ENCODE peak calls at places on chromosome 11, in eight cellular contexts. One of them, this sample, is unnamed.

GRCh38 chr11:9120659-9121350 is 29.4 kb upstream of the SCUBE2 start:
- DNase-seq in activated CD4-positive, alpha-beta T cell treated with anti-CD3 and anti-CD28 coated beads, Interleukin-2, amount 10 ng/mL, durations not matched to agents 24 days and 14 days: no peak
- DNase-seq in stimulated activated CD4-positive, alpha-beta T cell treated with anti-CD3 and anti-CD28 coated beads, Interleukin-2, amount 100 ng/mL, for 48 hours: no peak
- DNase-seq in Calu3: no peak
- DNase-seq in PC-9: no peak
- DNase-seq in GM23338: peak
- DNase-seq in NCI-H345: no peak
- DNase-seq in glutamatergic neuron: peak
- DNase-seq in this sample: no peak

GRCh38 chr11:61488651-61489291 is 19.8 kb upstream of the LRRC10B start:
- DNase-seq in activated CD4-positive, alpha-beta T cell treated with anti-CD3 and anti-CD28 coated beads, Interleukin-2, amount 10 ng/mL, durations not matched to agents 24 days and 14 days: no peak
- DNase-seq in stimulated activated CD4-positive, alpha-beta T cell treated with anti-CD3 and anti-CD28 coated beads, Interleukin-2, amount 100 ng/mL, for 48 hours: no peak
- DNase-seq in Calu3: peak
- DNase-seq in PC-9: peak
- DNase-seq in GM23338: peak
- DNase-seq in NCI-H345: no peak
- DNase-seq in glutamatergic neuron: peak
- DNase-seq in this sample: no peak

GRCh38 chr11:58493676-58494075 is 14.2 kb downstream of the OR5B21 start:
- DNase-seq in activated CD4-positive, alpha-beta T cell treated with anti-CD3 and anti-CD28 coated beads, Interleukin-2, amount 10 ng/mL, durations not matched to agents 24 days and 14 days: no peak
- DNase-seq in stimulated activated CD4-positive, alpha-beta T cell treated with anti-CD3 and anti-CD28 coated beads, Interleukin-2, amount 100 ng/mL, for 48 hours: no peak
- DNase-seq in Calu3: no peak
- DNase-seq in PC-9: no peak
- DNase-seq in GM23338: no peak
- DNase-seq in NCI-H345: no peak
- DNase-seq in glutamatergic neuron: no peak
- DNase-seq in this sample: no peak

GRCh38 chr11:41522391-41522790 is 62.9 kb upstream of the LRRC4C start:
- DNase-seq in activated CD4-positive, alpha-beta T cell treated with anti-CD3 and anti-CD28 coated beads, Interleukin-2, amount 10 ng/mL, durations not matched to agents 24 days and 14 days: no peak
- DNase-seq in stimulated activated CD4-positive, alpha-beta T cell treated with anti-CD3 and anti-CD28 coated beads, Interleukin-2, amount 100 ng/mL, for 48 hours: no peak
- DNase-seq in Calu3: no peak
- DNase-seq in PC-9: no peak
- DNase-seq in GM23338: no peak
- DNase-seq in NCI-H345: no peak
- DNase-seq in glutamatergic neuron: no peak
- DNase-seq in this sample: no peak

GRCh38 chr11:1877211-1878133 is 14.2 kb downstream of the PRR33 start:
- DNase-seq in activated CD4-positive, alpha-beta T cell treated with anti-CD3 and anti-CD28 coated beads, Interleukin-2, amount 10 ng/mL, durations not matched to agents 24 days and 14 days: no peak
- DNase-seq in stimulated activated CD4-positive, alpha-beta T cell treated with anti-CD3 and anti-CD28 coated beads, Interleukin-2, amount 100 ng/mL, for 48 hours: no peak
- DNase-seq in Calu3: peak
- DNase-seq in PC-9: peak
- DNase-seq in GM23338: no peak
- DNase-seq in NCI-H345: peak
- DNase-seq in glutamatergic neuron: peak
- DNase-seq in this sample: no peak

GRCh38 chr11:77299528-77299993 is 1.9 kb downstream of the GDPD4 start:
- DNase-seq in activated CD4-positive, alpha-beta T cell treated with anti-CD3 and anti-CD28 coated beads, Interleukin-2, amount 10 ng/mL, durations not matched to agents 24 days and 14 days: no peak
- DNase-seq in stimulated activated CD4-positive, alpha-beta T cell treated with anti-CD3 and anti-CD28 coated beads, Interleukin-2, amount 100 ng/mL, for 48 hours: no peak
- DNase-seq in Calu3: peak
- DNase-seq in PC-9: peak
- DNase-seq in GM23338: no peak
- DNase-seq in NCI-H345: peak
- DNase-seq in glutamatergic neuron: no peak
- DNase-seq in this sample: no peak

GRCh38 chr11:75826463-75827220 is 11.6 kb downstream of the UVRAG start:
- DNase-seq in activated CD4-positive, alpha-beta T cell treated with anti-CD3 and anti-CD28 coated beads, Interleukin-2, amount 10 ng/mL, durations not matched to agents 24 days and 14 days: no peak
- DNase-seq in stimulated activated CD4-positive, alpha-beta T cell treated with anti-CD3 and anti-CD28 coated beads, Interleukin-2, amount 100 ng/mL, for 48 hours: no peak
- DNase-seq in Calu3: no peak
- DNase-seq in PC-9: no peak
- DNase-seq in GM23338: peak
- DNase-seq in NCI-H345: no peak
- DNase-seq in glutamatergic neuron: no peak
- DNase-seq in this sample: no peak

GRCh38 chr11:47551086-47551485 is 1.8 kb downstream of the CELF1 start:
- DNase-seq in activated CD4-positive, alpha-beta T cell treated with anti-CD3 and anti-CD28 coated beads, Interleukin-2, amount 10 ng/mL, durations not matched to agents 24 days and 14 days: peak
- DNase-seq in stimulated activated CD4-positive, alpha-beta T cell treated with anti-CD3 and anti-CD28 coated beads, Interleukin-2, amount 100 ng/mL, for 48 hours: no peak
- DNase-seq in Calu3: no peak
- DNase-seq in PC-9: no peak
- DNase-seq in GM23338: peak
- DNase-seq in NCI-H345: no peak
- DNase-seq in glutamatergic neuron: no peak
- DNase-seq in this sample: no peak

GRCh38 chr11:94678236-94678635 is 89.9 kb upstream of the AMOTL1 start:
- DNase-seq in activated CD4-positive, alpha-beta T cell treated with anti-CD3 and anti-CD28 coated beads, Interleukin-2, amount 10 ng/mL, durations not matched to agents 24 days and 14 days: no peak
- DNase-seq in stimulated activated CD4-positive, alpha-beta T cell treated with anti-CD3 and anti-CD28 coated beads, Interleukin-2, amount 100 ng/mL, for 48 hours: no peak
- DNase-seq in Calu3: no peak
- DNase-seq in PC-9: peak
- DNase-seq in GM23338: no peak
- DNase-seq in NCI-H345: no peak
- DNase-seq in glutamatergic neuron: no peak
- DNase-seq in this sample: no peak

GRCh38 chr11:88307749-88308425 is 29.6 kb downstream of the CTSC start:
- DNase-seq in activated CD4-positive, alpha-beta T cell treated with anti-CD3 and anti-CD28 coated beads, Interleukin-2, amount 10 ng/mL, durations not matched to agents 24 days and 14 days: no peak
- DNase-seq in stimulated activated CD4-positive, alpha-beta T cell treated with anti-CD3 and anti-CD28 coated beads, Interleukin-2, amount 100 ng/mL, for 48 hours: no peak
- DNase-seq in Calu3: no peak
- DNase-seq in PC-9: no peak
- DNase-seq in GM23338: peak
- DNase-seq in NCI-H345: no peak
- DNase-seq in glutamatergic neuron: no peak
- DNase-seq in this sample: no peak

GRCh38 chr11:9754041-9754471 is 90.2 kb downstream of the SWAP70 start:
- DNase-seq in activated CD4-positive, alpha-beta T cell treated with anti-CD3 and anti-CD28 coated beads, Interleukin-2, amount 10 ng/mL, durations not matched to agents 24 days and 14 days: no peak
- DNase-seq in stimulated activated CD4-positive, alpha-beta T cell treated with anti-CD3 and anti-CD28 coated beads, Interleukin-2, amount 100 ng/mL, for 48 hours: no peak
- DNase-seq in Calu3: no peak
- DNase-seq in PC-9: no peak
- DNase-seq in GM23338: no peak
- DNase-seq in NCI-H345: no peak
- DNase-seq in glutamatergic neuron: no peak
- DNase-seq in this sample: no peak

GRCh38 chr11:33542921-33543320 is 157.7 kb downstream of the C11orf91 start:
- DNase-seq in activated CD4-positive, alpha-beta T cell treated with anti-CD3 and anti-CD28 coated beads, Interleukin-2, amount 10 ng/mL, durations not matched to agents 24 days and 14 days: peak
- DNase-seq in stimulated activated CD4-positive, alpha-beta T cell treated with anti-CD3 and anti-CD28 coated beads, Interleukin-2, amount 100 ng/mL, for 48 hours: peak
- DNase-seq in Calu3: peak
- DNase-seq in PC-9: peak
- DNase-seq in GM23338: peak
- DNase-seq in NCI-H345: peak
- DNase-seq in glutamatergic neuron: peak
- DNase-seq in this sample: no peak

GRCh38 chr11:2294340-2295290 is 7.1 kb downstream of the C11orf21 start:
- DNase-seq in activated CD4-positive, alpha-beta T cell treated with anti-CD3 and anti-CD28 coated beads, Interleukin-2, amount 10 ng/mL, durations not matched to agents 24 days and 14 days: no peak
- DNase-seq in stimulated activated CD4-positive, alpha-beta T cell treated with anti-CD3 and anti-CD28 coated beads, Interleukin-2, amount 100 ng/mL, for 48 hours: no peak
- DNase-seq in Calu3: no peak
- DNase-seq in PC-9: no peak
- DNase-seq in GM23338: no peak
- DNase-seq in NCI-H345: no peak
- DNase-seq in glutamatergic neuron: no peak
- DNase-seq in this sample: no peak

GRCh38 chr11:12088047-12088481 is 22.3 kb upstream of the MICAL2 start:
- DNase-seq in activated CD4-positive, alpha-beta T cell treated with anti-CD3 and anti-CD28 coated beads, Interleukin-2, amount 10 ng/mL, durations not matched to agents 24 days and 14 days: peak
- DNase-seq in stimulated activated CD4-positive, alpha-beta T cell treated with anti-CD3 and anti-CD28 coated beads, Interleukin-2, amount 100 ng/mL, for 48 hours: no peak
- DNase-seq in Calu3: peak
- DNase-seq in PC-9: peak
- DNase-seq in GM23338: no peak
- DNase-seq in NCI-H345: no peak
- DNase-seq in glutamatergic neuron: no peak
- DNase-seq in this sample: no peak

GRCh38 chr11:3835752-3836151 is 5.0 kb downstream of the RHOG start:
- DNase-seq in activated CD4-positive, alpha-beta T cell treated with anti-CD3 and anti-CD28 coated beads, Interleukin-2, amount 10 ng/mL, durations not matched to agents 24 days and 14 days: no peak
- DNase-seq in stimulated activated CD4-positive, alpha-beta T cell treated with anti-CD3 and anti-CD28 coated beads, Interleukin-2, amount 100 ng/mL, for 48 hours: no peak
- DNase-seq in Calu3: no peak
- DNase-seq in PC-9: no peak
- DNase-seq in GM23338: no peak
- DNase-seq in NCI-H345: no peak
- DNase-seq in glutamatergic neuron: no peak
- DNase-seq in this sample: no peak

GRCh38 chr11:114059278-114059983 is at the start of gene ZBTB16:
- DNase-seq in activated CD4-positive, alpha-beta T cell treated with anti-CD3 and anti-CD28 coated beads, Interleukin-2, amount 10 ng/mL, durations not matched to agents 24 days and 14 days: peak
- DNase-seq in stimulated activated CD4-positive, alpha-beta T cell treated with anti-CD3 and anti-CD28 coated beads, Interleukin-2, amount 100 ng/mL, for 48 hours: no peak
- DNase-seq in Calu3: no peak
- DNase-seq in PC-9: no peak
- DNase-seq in GM23338: peak
- DNase-seq in NCI-H345: peak
- DNase-seq in glutamatergic neuron: peak
- DNase-seq in this sample: no peak

GRCh38 chr11:20729597-20730095 is 60.3 kb downstream of the NELL1 start:
- DNase-seq in activated CD4-positive, alpha-beta T cell treated with anti-CD3 and anti-CD28 coated beads, Interleukin-2, amount 10 ng/mL, durations not matched to agents 24 days and 14 days: no peak
- DNase-seq in stimulated activated CD4-positive, alpha-beta T cell treated with anti-CD3 and anti-CD28 coated beads, Interleukin-2, amount 100 ng/mL, for 48 hours: no peak
- DNase-seq in Calu3: no peak
- DNase-seq in PC-9: no peak
- DNase-seq in GM23338: no peak
- DNase-seq in NCI-H345: no peak
- DNase-seq in glutamatergic neuron: no peak
- DNase-seq in this sample: no peak

GRCh38 chr11:135006800-135007199 is 594.8 kb upstream of the B3GAT1 start:
- DNase-seq in activated CD4-positive, alpha-beta T cell treated with anti-CD3 and anti-CD28 coated beads, Interleukin-2, amount 10 ng/mL, durations not matched to agents 24 days and 14 days: no peak
- DNase-seq in stimulated activated CD4-positive, alpha-beta T cell treated with anti-CD3 and anti-CD28 coated beads, Interleukin-2, amount 100 ng/mL, for 48 hours: no peak
- DNase-seq in Calu3: no peak
- DNase-seq in PC-9: no peak
- DNase-seq in GM23338: no peak
- DNase-seq in NCI-H345: peak
- DNase-seq in glutamatergic neuron: no peak
- DNase-seq in this sample: no peak

GRCh38 chr11:41431784-41432183 is 27.7 kb downstream of the LRRC4C start:
- DNase-seq in activated CD4-positive, alpha-beta T cell treated with anti-CD3 and anti-CD28 coated beads, Interleukin-2, amount 10 ng/mL, durations not matched to agents 24 days and 14 days: no peak
- DNase-seq in stimulated activated CD4-positive, alpha-beta T cell treated with anti-CD3 and anti-CD28 coated beads, Interleukin-2, amount 100 ng/mL, for 48 hours: no peak
- DNase-seq in Calu3: no peak
- DNase-seq in PC-9: no peak
- DNase-seq in GM23338: peak
- DNase-seq in NCI-H345: peak
- DNase-seq in glutamatergic neuron: peak
- DNase-seq in this sample: no peak

GRCh38 chr11:30197869-30198268 is 32.9 kb upstream of the FSHB start:
- DNase-seq in activated CD4-positive, alpha-beta T cell treated with anti-CD3 and anti-CD28 coated beads, Interleukin-2, amount 10 ng/mL, durations not matched to agents 24 days and 14 days: no peak
- DNase-seq in stimulated activated CD4-positive, alpha-beta T cell treated with anti-CD3 and anti-CD28 coated beads, Interleukin-2, amount 100 ng/mL, for 48 hours: no peak
- DNase-seq in Calu3: no peak
- DNase-seq in PC-9: no peak
- DNase-seq in GM23338: no peak
- DNase-seq in NCI-H345: no peak
- DNase-seq in glutamatergic neuron: no peak
- DNase-seq in this sample: no peak

GRCh38 chr11:11976476-11977187 is 31.8 kb downstream of the DKK3 start:
- DNase-seq in activated CD4-positive, alpha-beta T cell treated with anti-CD3 and anti-CD28 coated beads, Interleukin-2, amount 10 ng/mL, durations not matched to agents 24 days and 14 days: no peak
- DNase-seq in stimulated activated CD4-positive, alpha-beta T cell treated with anti-CD3 and anti-CD28 coated beads, Interleukin-2, amount 100 ng/mL, for 48 hours: no peak
- DNase-seq in Calu3: peak
- DNase-seq in PC-9: peak
- DNase-seq in GM23338: no peak
- DNase-seq in NCI-H345: no peak
- DNase-seq in glutamatergic neuron: no peak
- DNase-seq in this sample: no peak

GRCh38 chr11:29029452-29029851 is 921.3 kb downstream of the METTL15 start:
- DNase-seq in activated CD4-positive, alpha-beta T cell treated with anti-CD3 and anti-CD28 coated beads, Interleukin-2, amount 10 ng/mL, durations not matched to agents 24 days and 14 days: no peak
- DNase-seq in stimulated activated CD4-positive, alpha-beta T cell treated with anti-CD3 and anti-CD28 coated beads, Interleukin-2, amount 100 ng/mL, for 48 hours: no peak
- DNase-seq in Calu3: no peak
- DNase-seq in PC-9: no peak
- DNase-seq in GM23338: no peak
- DNase-seq in NCI-H345: no peak
- DNase-seq in glutamatergic neuron: no peak
- DNase-seq in this sample: no peak

GRCh38 chr11:103532133-103532788 is 423.0 kb downstream of the DYNC2H1 start:
- DNase-seq in activated CD4-positive, alpha-beta T cell treated with anti-CD3 and anti-CD28 coated beads, Interleukin-2, amount 10 ng/mL, durations not matched to agents 24 days and 14 days: no peak
- DNase-seq in stimulated activated CD4-positive, alpha-beta T cell treated with anti-CD3 and anti-CD28 coated beads, Interleukin-2, amount 100 ng/mL, for 48 hours: no peak
- DNase-seq in Calu3: no peak
- DNase-seq in PC-9: no peak
- DNase-seq in GM23338: no peak
- DNase-seq in NCI-H345: no peak
- DNase-seq in glutamatergic neuron: no peak
- DNase-seq in this sample: no peak

GRCh38 chr11:122517403-122518379 is 137.8 kb upstream of the UBASH3B start:
- DNase-seq in activated CD4-positive, alpha-beta T cell treated with anti-CD3 and anti-CD28 coated beads, Interleukin-2, amount 10 ng/mL, durations not matched to agents 24 days and 14 days: no peak
- DNase-seq in stimulated activated CD4-positive, alpha-beta T cell treated with anti-CD3 and anti-CD28 coated beads, Interleukin-2, amount 100 ng/mL, for 48 hours: no peak
- DNase-seq in Calu3: no peak
- DNase-seq in PC-9: no peak
- DNase-seq in GM23338: no peak
- DNase-seq in NCI-H345: no peak
- DNase-seq in glutamatergic neuron: no peak
- DNase-seq in this sample: no peak

GRCh38 chr11:83836883-83837654 is 550.9 kb upstream of the CCDC90B start:
- DNase-seq in activated CD4-positive, alpha-beta T cell treated with anti-CD3 and anti-CD28 coated beads, Interleukin-2, amount 10 ng/mL, durations not matched to agents 24 days and 14 days: peak
- DNase-seq in stimulated activated CD4-positive, alpha-beta T cell treated with anti-CD3 and anti-CD28 coated beads, Interleukin-2, amount 100 ng/mL, for 48 hours: no peak
- DNase-seq in Calu3: peak
- DNase-seq in PC-9: peak
- DNase-seq in GM23338: peak
- DNase-seq in NCI-H345: peak
- DNase-seq in glutamatergic neuron: peak
- DNase-seq in this sample: no peak

GRCh38 chr11:96122601-96123044 is 198.7 kb upstream of the MTMR2 start:
- DNase-seq in activated CD4-positive, alpha-beta T cell treated with anti-CD3 and anti-CD28 coated beads, Interleukin-2, amount 10 ng/mL, durations not matched to agents 24 days and 14 days: no peak
- DNase-seq in stimulated activated CD4-positive, alpha-beta T cell treated with anti-CD3 and anti-CD28 coated beads, Interleukin-2, amount 100 ng/mL, for 48 hours: no peak
- DNase-seq in Calu3: no peak
- DNase-seq in PC-9: no peak
- DNase-seq in GM23338: no peak
- DNase-seq in NCI-H345: no peak
- DNase-seq in glutamatergic neuron: no peak
- DNase-seq in this sample: no peak

GRCh38 chr11:10719616-10720015 is 26.1 kb upstream of the IRAG1 start:
- DNase-seq in activated CD4-positive, alpha-beta T cell treated with anti-CD3 and anti-CD28 coated beads, Interleukin-2, amount 10 ng/mL, durations not matched to agents 24 days and 14 days: no peak
- DNase-seq in stimulated activated CD4-positive, alpha-beta T cell treated with anti-CD3 and anti-CD28 coated beads, Interleukin-2, amount 100 ng/mL, for 48 hours: no peak
- DNase-seq in Calu3: no peak
- DNase-seq in PC-9: no peak
- DNase-seq in GM23338: no peak
- DNase-seq in NCI-H345: no peak
- DNase-seq in glutamatergic neuron: peak
- DNase-seq in this sample: no peak

GRCh38 chr11:88398372-88399140 is 61.0 kb upstream of the CTSC start:
- DNase-seq in activated CD4-positive, alpha-beta T cell treated with anti-CD3 and anti-CD28 coated beads, Interleukin-2, amount 10 ng/mL, durations not matched to agents 24 days and 14 days: no peak
- DNase-seq in stimulated activated CD4-positive, alpha-beta T cell treated with anti-CD3 and anti-CD28 coated beads, Interleukin-2, amount 100 ng/mL, for 48 hours: no peak
- DNase-seq in Calu3: no peak
- DNase-seq in PC-9: no peak
- DNase-seq in GM23338: no peak
- DNase-seq in NCI-H345: no peak
- DNase-seq in glutamatergic neuron: no peak
- DNase-seq in this sample: no peak

GRCh38 chr11:15011741-15012140 is 39.6 kb upstream of the CALCA start:
- DNase-seq in activated CD4-positive, alpha-beta T cell treated with anti-CD3 and anti-CD28 coated beads, Interleukin-2, amount 10 ng/mL, durations not matched to agents 24 days and 14 days: no peak
- DNase-seq in stimulated activated CD4-positive, alpha-beta T cell treated with anti-CD3 and anti-CD28 coated beads, Interleukin-2, amount 100 ng/mL, for 48 hours: no peak
- DNase-seq in Calu3: no peak
- DNase-seq in PC-9: no peak
- DNase-seq in GM23338: no peak
- DNase-seq in NCI-H345: no peak
- DNase-seq in glutamatergic neuron: no peak
- DNase-seq in this sample: no peak